ENCODE peak calls at places on chromosomes 16 and 17, in eight cellular contexts. One of them, this sample, is unnamed.

GRCh38 chr16:84774810-84775209 is 45.0 kb upstream of the CRISPLD2 start:
- DNase-seq in tibial nerve: peak
- DNase-seq in fibroblast of pulmonary artery: peak
- DNase-seq in A549: no peak
- DNase-seq in A673: no peak
- DNase-seq in psoas muscle: peak
- DNase-seq in cardiac muscle cell: no peak
- DNase-seq in WTC11: no peak
- DNase-seq in this sample: no peak

GRCh38 chr17:9941305-9941704 is 36.2 kb upstream of the RCVRN start:
- DNase-seq in WTC11: no peak
- DNase-seq in A673: no peak
- DNase-seq in tibial nerve: no peak
- DNase-seq in A549: no peak
- DNase-seq in psoas muscle: no peak
- DNase-seq in fibroblast of pulmonary artery: no peak
- DNase-seq in cardiac muscle cell: no peak
- DNase-seq in this sample: no peak

GRCh38 chr17:67019126-67019507 is 25.2 kb upstream of the CACNG1 start:
- DNase-seq in A549: no peak
- DNase-seq in tibial nerve: no peak
- DNase-seq in cardiac muscle cell: no peak
- DNase-seq in fibroblast of pulmonary artery: no peak
- DNase-seq in WTC11: no peak
- DNase-seq in A673: no peak
- DNase-seq in psoas muscle: no peak
- DNase-seq in this sample: no peak

GRCh38 chr17:38512473-38513058 is 84.3 kb downstream of the ARHGAP23 start:
- DNase-seq in psoas muscle: peak
- DNase-seq in WTC11: no peak
- DNase-seq in cardiac muscle cell: no peak
- DNase-seq in fibroblast of pulmonary artery: no peak
- DNase-seq in tibial nerve: no peak
- DNase-seq in A673: no peak
- DNase-seq in A549: no peak
- DNase-seq in this sample: no peak

GRCh38 chr17:1753767-1754429 is 8.0 kb upstream of the SERPINF1 start:
- DNase-seq in WTC11: no peak
- DNase-seq in A549: no peak
- DNase-seq in tibial nerve: no peak
- DNase-seq in cardiac muscle cell: no peak
- DNase-seq in A673: no peak
- DNase-seq in psoas muscle: no peak
- DNase-seq in fibroblast of pulmonary artery: no peak
- DNase-seq in this sample: no peak

GRCh38 chr17:27318228-27318627 is 24.3 kb downstream of the WSB1 start:
- DNase-seq in cardiac muscle cell: no peak
- DNase-seq in fibroblast of pulmonary artery: no peak
- DNase-seq in psoas muscle: no peak
- DNase-seq in WTC11: no peak
- DNase-seq in A673: no peak
- DNase-seq in tibial nerve: no peak
- DNase-seq in A549: no peak
- DNase-seq in this sample: no peak

GRCh38 chr16:28873543-28874201 is 4.6 kb upstream of the ATP2A1 start:
- DNase-seq in tibial nerve: no peak
- DNase-seq in fibroblast of pulmonary artery: peak
- DNase-seq in psoas muscle: peak
- DNase-seq in cardiac muscle cell: no peak
- DNase-seq in A673: peak
- DNase-seq in A549: peak
- DNase-seq in WTC11: peak
- DNase-seq in this sample: no peak

GRCh38 chr17:75869282-75870141 is 8.9 kb downstream of the TRIM47 start:
- DNase-seq in A549: peak
- DNase-seq in WTC11: no peak
- DNase-seq in cardiac muscle cell: no peak
- DNase-seq in A673: no peak
- DNase-seq in psoas muscle: peak
- DNase-seq in tibial nerve: peak
- DNase-seq in fibroblast of pulmonary artery: peak
- DNase-seq in this sample: no peak

GRCh38 chr16:30950516-30951073 is 1.7 kb downstream of the ORAI3 start:
- DNase-seq in A673: no peak
- DNase-seq in cardiac muscle cell: no peak
- DNase-seq in A549: no peak
- DNase-seq in WTC11: no peak
- DNase-seq in fibroblast of pulmonary artery: no peak
- DNase-seq in tibial nerve: no peak
- DNase-seq in psoas muscle: no peak
- DNase-seq in this sample: no peak

GRCh38 chr16:69408451-69408850 is 16.0 kb upstream of the CYB5B start:
- DNase-seq in A549: no peak
- DNase-seq in fibroblast of pulmonary artery: no peak
- DNase-seq in WTC11: no peak
- DNase-seq in tibial nerve: no peak
- DNase-seq in psoas muscle: no peak
- DNase-seq in cardiac muscle cell: no peak
- DNase-seq in A673: no peak
- DNase-seq in this sample: no peak

GRCh38 chr16:474420-475122 is 49.1 kb downstream of the RAB11FIP3 start:
- DNase-seq in A549: no peak
- DNase-seq in tibial nerve: no peak
- DNase-seq in WTC11: no peak
- DNase-seq in cardiac muscle cell: no peak
- DNase-seq in A673: no peak
- DNase-seq in fibroblast of pulmonary artery: no peak
- DNase-seq in psoas muscle: no peak
- DNase-seq in this sample: no peak

GRCh38 chr17:27545562-27546229 is 85.3 kb upstream of the LGALS9 start:
- DNase-seq in WTC11: no peak
- DNase-seq in cardiac muscle cell: no peak
- DNase-seq in A673: no peak
- DNase-seq in fibroblast of pulmonary artery: no peak
- DNase-seq in tibial nerve: no peak
- DNase-seq in psoas muscle: no peak
- DNase-seq in A549: no peak
- DNase-seq in this sample: no peak

GRCh38 chr17:10767237-10767636 is 36.7 kb downstream of the TMEM238L start:
- DNase-seq in WTC11: no peak
- DNase-seq in tibial nerve: no peak
- DNase-seq in fibroblast of pulmonary artery: no peak
- DNase-seq in psoas muscle: no peak
- DNase-seq in cardiac muscle cell: no peak
- DNase-seq in A549: no peak
- DNase-seq in A673: no peak
- DNase-seq in this sample: no peak

GRCh38 chr17:36463916-36464764 is 22.3 kb upstream of the ZNHIT3 start:
- DNase-seq in psoas muscle: peak
- DNase-seq in tibial nerve: no peak
- DNase-seq in fibroblast of pulmonary artery: peak
- DNase-seq in cardiac muscle cell: peak
- DNase-seq in WTC11: peak
- DNase-seq in A673: peak
- DNase-seq in A549: peak
- DNase-seq in this sample: no peak

GRCh38 chr17:76153640-76154039 is 12.6 kb upstream of the FOXJ1 start:
- DNase-seq in psoas muscle: no peak
- DNase-seq in A549: no peak
- DNase-seq in WTC11: no peak
- DNase-seq in A673: no peak
- DNase-seq in cardiac muscle cell: no peak
- DNase-seq in tibial nerve: no peak
- DNase-seq in fibroblast of pulmonary artery: peak
- DNase-seq in this sample: no peak

GRCh38 chr17:74267579-74267978 is 6.5 kb upstream of the DNAI2 start:
- DNase-seq in A549: no peak
- DNase-seq in psoas muscle: no peak
- DNase-seq in A673: no peak
- DNase-seq in tibial nerve: no peak
- DNase-seq in WTC11: no peak
- DNase-seq in cardiac muscle cell: no peak
- DNase-seq in fibroblast of pulmonary artery: no peak
- DNase-seq in this sample: no peak

GRCh38 chr16:57615813-57616212 is 12.6 kb upstream of the ADGRG1 start:
- DNase-seq in cardiac muscle cell: no peak
- DNase-seq in A549: no peak
- DNase-seq in WTC11: no peak
- DNase-seq in fibroblast of pulmonary artery: no peak
- DNase-seq in psoas muscle: no peak
- DNase-seq in tibial nerve: no peak
- DNase-seq in A673: no peak
- DNase-seq in this sample: no peak

GRCh38 chr16:57807252-57807967 is 5.1 kb upstream of the KIFC3 start:
- DNase-seq in fibroblast of pulmonary artery: no peak
- DNase-seq in A673: peak
- DNase-seq in psoas muscle: peak
- DNase-seq in WTC11: no peak
- DNase-seq in cardiac muscle cell: no peak
- DNase-seq in A549: peak
- DNase-seq in tibial nerve: no peak
- DNase-seq in this sample: no peak

GRCh38 chr17:57259817-57260216 is 3.5 kb downstream of the MSI2 start:
- DNase-seq in tibial nerve: no peak
- DNase-seq in A673: no peak
- DNase-seq in fibroblast of pulmonary artery: no peak
- DNase-seq in A549: no peak
- DNase-seq in WTC11: no peak
- DNase-seq in psoas muscle: no peak
- DNase-seq in cardiac muscle cell: no peak
- DNase-seq in this sample: no peak

GRCh38 chr16:16096161-16096857 is 127.0 kb downstream of the ABCC6 start:
- DNase-seq in WTC11: no peak
- DNase-seq in fibroblast of pulmonary artery: peak
- DNase-seq in tibial nerve: no peak
- DNase-seq in A673: no peak
- DNase-seq in cardiac muscle cell: no peak
- DNase-seq in psoas muscle: no peak
- DNase-seq in A549: peak
- DNase-seq in this sample: peak
- TF ChIP-seq CTCF in WTC11: no peak
- TF ChIP-seq CTCF in fibroblast of pulmonary artery: peak
- TF ChIP-seq CTCF in tibial nerve: no peak
- TF ChIP-seq CTCF in A673: peak
- TF ChIP-seq CTCF in cardiac muscle cell: peak
- TF ChIP-seq CTCF in psoas muscle: no peak
- TF ChIP-seq CTCF in A549: no peak
- TF ChIP-seq CTCF in this sample: no peak

GRCh38 chr17:79839363-79840203 is at the start of gene CBX4:
- DNase-seq in psoas muscle: peak
- DNase-seq in WTC11: peak
- DNase-seq in A549: peak
- DNase-seq in fibroblast of pulmonary artery: peak
- DNase-seq in A673: peak
- DNase-seq in tibial nerve: peak
- DNase-seq in cardiac muscle cell: peak
- DNase-seq in this sample: peak
- TF ChIP-seq CTCF in psoas muscle: peak
- TF ChIP-seq CTCF in WTC11: peak
- TF ChIP-seq CTCF in A549: peak
- TF ChIP-seq CTCF in fibroblast of pulmonary artery: no peak
- TF ChIP-seq CTCF in A673: peak
- TF ChIP-seq CTCF in tibial nerve: peak
- TF ChIP-seq CTCF in cardiac muscle cell: peak
- TF ChIP-seq CTCF in this sample: peak

DNA sequence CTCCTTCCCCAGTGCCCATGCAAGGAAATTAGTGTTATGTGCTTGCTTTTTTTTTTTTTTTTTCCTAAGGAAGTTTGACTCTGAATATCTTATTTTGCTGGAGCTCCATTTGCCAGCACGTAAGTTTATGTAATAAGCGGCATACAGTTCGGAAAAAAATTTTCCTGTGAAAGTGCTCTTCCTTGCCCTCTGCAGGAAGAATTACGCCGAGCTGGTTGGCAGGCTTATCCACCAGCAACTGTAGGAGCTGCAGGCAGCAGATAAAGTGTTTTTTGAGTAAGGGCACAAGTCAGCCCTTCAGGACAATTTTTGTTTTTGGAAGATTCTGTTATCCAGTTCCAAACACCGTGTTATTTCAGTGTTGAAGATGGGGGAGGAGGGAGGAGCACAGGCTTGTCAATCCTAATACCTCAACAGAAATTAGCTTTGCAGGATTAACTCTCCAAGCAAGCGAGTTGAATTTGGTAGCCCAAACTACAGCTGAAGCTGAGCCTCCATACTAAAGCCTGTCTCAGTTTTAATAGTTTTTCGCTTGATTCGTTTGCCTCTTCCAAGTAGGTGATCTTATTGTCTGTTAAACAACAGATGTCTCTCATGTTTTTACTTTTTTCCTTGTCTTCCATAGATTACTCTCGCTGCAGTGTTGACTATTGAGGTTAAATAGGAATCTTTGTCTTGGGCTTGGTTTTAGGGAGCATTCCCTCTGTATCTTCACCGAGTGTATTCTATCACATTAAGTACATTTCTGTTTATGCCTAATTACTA is 1.1 kb downstream of the SPECC1 start:
- DNase-seq in A673: peak
- DNase-seq in WTC11: peak
- DNase-seq in psoas muscle: no peak
- DNase-seq in fibroblast of pulmonary artery: peak
- DNase-seq in A549: peak
- DNase-seq in tibial nerve: peak
- DNase-seq in cardiac muscle cell: peak
- DNase-seq in this sample: peak
- TF ChIP-seq CTCF in A673: peak
- TF ChIP-seq CTCF in WTC11: no peak
- TF ChIP-seq CTCF in psoas muscle: no peak
- TF ChIP-seq CTCF in fibroblast of pulmonary artery: peak
- TF ChIP-seq CTCF in A549: peak
- TF ChIP-seq CTCF in tibial nerve: peak
- TF ChIP-seq CTCF in cardiac muscle cell: peak
- TF ChIP-seq CTCF in this sample: peak

GRCh38 chr17:307295-307691 is 45.3 kb downstream of the RPH3AL start:
- DNase-seq in cardiac muscle cell: no peak
- DNase-seq in A673: no peak
- DNase-seq in fibroblast of pulmonary artery: no peak
- DNase-seq in psoas muscle: peak
- DNase-seq in A549: no peak
- DNase-seq in tibial nerve: no peak
- DNase-seq in WTC11: no peak
- DNase-seq in this sample: no peak

GRCh38 chr17:310111-311010 is 42.2 kb downstream of the RPH3AL start:
- DNase-seq in tibial nerve: no peak
- DNase-seq in fibroblast of pulmonary artery: no peak
- DNase-seq in WTC11: no peak
- DNase-seq in A549: no peak
- DNase-seq in A673: no peak
- DNase-seq in psoas muscle: peak
- DNase-seq in cardiac muscle cell: no peak
- DNase-seq in this sample: no peak

GRCh38 chr17:307741-308507 is 44.7 kb downstream of the RPH3AL start:
- DNase-seq in psoas muscle: peak
- DNase-seq in tibial nerve: no peak
- DNase-seq in WTC11: no peak
- DNase-seq in fibroblast of pulmonary artery: no peak
- DNase-seq in A673: no peak
- DNase-seq in cardiac muscle cell: no peak
- DNase-seq in A549: no peak
- DNase-seq in this sample: no peak

GRCh38 chr17:311119-311848 is 41.3 kb downstream of the RPH3AL start:
- DNase-seq in tibial nerve: no peak
- DNase-seq in psoas muscle: peak
- DNase-seq in fibroblast of pulmonary artery: no peak
- DNase-seq in A673: no peak
- DNase-seq in A549: no peak
- DNase-seq in WTC11: no peak
- DNase-seq in cardiac muscle cell: no peak
- DNase-seq in this sample: no peak

GRCh38 chr17:309361-309888 is 43.2 kb downstream of the RPH3AL start:
- DNase-seq in cardiac muscle cell: peak
- DNase-seq in psoas muscle: peak
- DNase-seq in A549: peak
- DNase-seq in fibroblast of pulmonary artery: no peak
- DNase-seq in WTC11: peak
- DNase-seq in tibial nerve: no peak
- DNase-seq in A673: peak
- DNase-seq in this sample: no peak
- TF ChIP-seq CTCF in cardiac muscle cell: peak
- TF ChIP-seq CTCF in psoas muscle: peak
- TF ChIP-seq CTCF in A549: peak
- TF ChIP-seq CTCF in fibroblast of pulmonary artery: peak
- TF ChIP-seq CTCF in WTC11: peak
- TF ChIP-seq CTCF in tibial nerve: no peak
- TF ChIP-seq CTCF in A673: peak
- TF ChIP-seq CTCF in this sample: peak

This sample was measured in ascending aorta.